ENCODE peak calls at places on chromosomes 11 and 22, in five cellular contexts. D is cardiac muscle cell, L is RPMI8226, E is NCI-H748 treated with DMSO at 0.1 percent for 48 hours, Y is pulmonary artery endothelial cell. S is an unnamed sample.

GRCh38 chr11:16356057-16356750 is at the start of gene SOX6:
- DNase-seq in Y (no peak), L (no peak), D (peak), E (peak), S (no peak)

GRCh38 chr11:115238802-115239201 is 265.4 kb downstream of the CADM1 start:
- DNase-seq in E (no peak), L (no peak), Y (no peak), D (no peak), S (no peak)

GRCh38 chr11:131033151-131033651 is 116.9 kb upstream of the SNX19 start:
- DNase-seq in D (no peak), Y (no peak), L (peak), E (no peak), S (peak)

GRCh38 chr11:23540101-23540561 is 679.9 kb upstream of the CCDC179 start:
- DNase-seq in L (peak), D (peak), E (peak), Y (peak), S (no peak)

GRCh38 chr11:1117970-1118369 is 39.8 kb upstream of the MUC5AC start:
- DNase-seq in E (no peak), L (no peak), Y (no peak), D (no peak), S (no peak)

GRCh38 chr11:66386171-66387069 is 14.9 kb upstream of the SLC29A2 start:
- DNase-seq in E (peak), D (peak), L (peak), Y (no peak), S (peak)

GRCh38 chr11:48012051-48012391 is 31.7 kb downstream of the PTPRJ start:
- DNase-seq in E (no peak), D (no peak), L (no peak), Y (no peak), S (no peak)

GRCh38 chr11:73137942-73138274 is 4.2 kb downstream of the FCHSD2 start:
- DNase-seq in Y (no peak), E (no peak), L (no peak), D (no peak), S (no peak)

GRCh38 chr11:31815743-31816466 is 4.8 kb upstream of the PAX6 start:
- DNase-seq in E (no peak), L (no peak), Y (no peak), D (no peak), S (no peak)

GRCh38 chr11:64237484-64237951 is 3.1 kb downstream of the VEGFB start:
- DNase-seq in L (peak), E (peak), Y (no peak), D (no peak), S (peak)

GRCh38 chr11:123839131-123839530 is 33.0 kb upstream of the OR6M1 start:
- DNase-seq in L (no peak), E (no peak), Y (no peak), D (no peak), S (no peak)

GRCh38 chr11:98965358-98965757 is 55.4 kb upstream of the CNTN5 start:
- DNase-seq in D (no peak), Y (no peak), E (no peak), L (no peak), S (no peak)

GRCh38 chr11:113384551-113384950 is 3.0 kb upstream of the ANKK1 start:
- DNase-seq in Y (peak), E (no peak), D (peak), L (no peak), S (no peak)

GRCh38 chr11:831132-831864 is 1.5 kb upstream of the CD151 start:
- DNase-seq in L (no peak), Y (no peak), D (no peak), E (no peak), S (no peak)

GRCh38 chr11:115161876-115162275 is 342.3 kb downstream of the CADM1 start:
- DNase-seq in D (no peak), L (no peak), Y (no peak), E (no peak), S (no peak)

GRCh38 chr11:613369-613968 is 2.3 kb downstream of the IRF7 start:
- DNase-seq in D (peak), L (no peak), Y (peak), E (peak), S (peak)

GRCh38 chr11:129608711-129609110 is 206.9 kb upstream of the TMEM45B start:
- DNase-seq in Y (no peak), E (no peak), L (no peak), D (no peak), S (no peak)

GRCh38 chr22:46323126-46323525 is 12.4 kb upstream of the TRMU start:
- DNase-seq in D (no peak), L (no peak), E (no peak), Y (no peak), S (no peak)

GRCh38 chr22:36433318-36434231 is 45.8 kb upstream of the MYH9 start:
- DNase-seq in E (peak), Y (no peak), D (no peak), L (peak), S (peak)

GRCh38 chr11:111526501-111526900 is 11.9 kb downstream of the HOATZ start:
- DNase-seq in Y (no peak), L (no peak), E (no peak), D (no peak), S (no peak)

GRCh38 chr11:33987975-33988580 is 63.5 kb upstream of the CAPRIN1 start:
- DNase-seq in Y (peak), E (peak), D (peak), L (peak), S (peak)

GRCh38 chr11:19444231-19444630 is 203.5 kb upstream of the E2F8 start:
- DNase-seq in L (no peak), D (no peak), Y (no peak), E (no peak), S (no peak)

GRCh38 chr11:19719960-19720359 is 7.3 kb downstream of the NAV2 start:
- DNase-seq in D (no peak), L (no peak), Y (no peak), E (no peak), S (no peak)

GRCh38 chr11:63015521-63016215 is at the start of gene SLC22A8:
- DNase-seq in L (no peak), D (no peak), Y (no peak), E (no peak), S (no peak)